ENCODE peak calls at places on chromosomes 4 and X, in seven cellular contexts. E is stomach, S is transverse colon, U is H1, B is tibial nerve, T is A549, W is K562. L is an unnamed sample.

GRCh38 chr4:5205981-5206380 is 154.7 kb downstream of the STK32B start:
- DNase-seq in T (no peak), S (no peak), E (no peak), W (no peak), B (no peak), U (no peak), L (no peak)

GRCh38 chrX:19775830-19776498 is 111.4 kb downstream of the SH3KBP1 start:
- DNase-seq in B (no peak), E (no peak), S (no peak), W (no peak), T (no peak), U (no peak), L (no peak)

GRCh38 chr4:7014815-7015214 is 28.4 kb upstream of the TADA2B start:
- DNase-seq in B (no peak), T (no peak), W (no peak), E (no peak), U (no peak), S (no peak), L (no peak)

GRCh38 chrX:72265263-72265662 is 11.8 kb downstream of the RPS4X start:
- DNase-seq in S (no peak), B (no peak), E (no peak), W (no peak), U (no peak), T (no peak), L (peak; percentile 2)

GRCh38 chr4:84814100-84814750 is 152.3 kb downstream of the WDFY3 start:
- DNase-seq in S (no peak), T (peak; percentile 66), U (no peak), E (peak; percentile 27), B (no peak), W (peak; percentile 56), L (peak; percentile 47)

GRCh38 chrX:74187211-74187610 is 116.8 kb upstream of the ZCCHC13 start:
- DNase-seq in E (no peak), S (no peak), W (no peak), U (no peak), T (no peak), B (no peak), L (no peak)

GRCh38 chrX:135185795-135186443 is 14.7 kb upstream of the CT55 start:
- DNase-seq in T (peak; percentile 58), U (no peak), W (peak; percentile 65), E (no peak), S (no peak), B (no peak), L (no peak)

GRCh38 chrX:132375941-132376340 is 112.9 kb downstream of the MBNL3 start:
- DNase-seq in S (no peak), T (peak; percentile 1), B (no peak), U (no peak), W (peak; percentile 1), E (no peak), L (no peak)

GRCh38 chr4:20318899-20319291 is 67.2 kb downstream of the SLIT2 start:
- DNase-seq in U (no peak), S (no peak), T (no peak), E (no peak), W (no peak), B (no peak), L (no peak)

GRCh38 chr4:68735106-68735505 is 64.7 kb upstream of the UGT2B15 start:
- DNase-seq in T (no peak), W (no peak), B (no peak), S (no peak), U (no peak), E (no peak), L (no peak)

GRCh38 chr4:145870155-145871020 is 68.2 kb downstream of the ZNF827 start:
- DNase-seq in E (no peak), B (no peak), W (no peak), S (no peak), T (no peak), U (no peak), L (no peak)

GRCh38 chrX:17521871-17522693 is 147.1 kb downstream of the NHS start:
- DNase-seq in T (peak; percentile 67), S (peak; percentile 28), B (no peak), W (peak; percentile 1), U (no peak), E (no peak), L (no peak)

GRCh38 chr4:47891928-47892327 is 22.5 kb downstream of the NFXL1 start:
- DNase-seq in S (no peak), E (no peak), B (no peak), W (no peak), U (no peak), T (no peak), L (no peak)

GRCh38 chrX:16711219-16712115 is 1.0 kb downstream of the CTPS2 start:
- DNase-seq in B (no peak), T (no peak), W (peak; percentile 30), U (peak; percentile 44), S (no peak), E (no peak), L (no peak)

DNA sequence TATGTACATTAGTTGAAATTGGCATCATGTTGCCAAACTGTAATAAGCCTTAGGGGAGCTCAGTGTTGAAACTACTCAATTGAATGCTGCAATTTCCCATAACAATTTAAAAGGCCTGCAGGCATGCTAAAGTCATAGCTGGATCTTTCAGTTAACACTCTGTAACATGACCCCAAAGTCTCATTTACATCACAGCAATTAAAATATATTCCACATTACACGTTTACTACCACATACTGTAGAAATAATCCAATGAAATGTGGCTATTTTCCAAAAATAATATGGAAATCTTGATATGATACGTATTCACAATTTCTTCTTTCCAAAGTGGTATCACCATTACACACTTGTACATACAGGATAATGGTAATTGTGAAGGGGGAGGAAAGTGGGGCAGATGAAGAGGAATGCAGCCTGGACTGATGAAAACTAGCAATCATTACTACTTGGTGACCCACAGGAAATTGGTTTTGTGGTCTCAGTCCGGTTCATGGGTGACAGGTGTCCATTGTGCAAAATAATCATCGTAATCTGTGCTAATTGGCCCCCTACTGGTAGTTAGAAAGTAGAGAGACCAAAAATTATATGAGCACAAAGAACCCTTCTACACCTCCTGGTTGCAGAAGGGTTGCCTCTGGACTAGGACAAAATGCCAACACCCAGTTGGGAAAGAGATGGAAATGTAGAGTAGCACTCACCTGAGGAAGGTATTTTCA is 63.7 kb downstream of the TENM3 start:
- DNase-seq in T (no peak), S (no peak), B (no peak), W (no peak), E (no peak), U (no peak), L (no peak)
- TF ChIP-seq POLR2A in T (no peak), S (no peak), B (no peak), W (no peak), E (no peak), U (no peak), L (no peak)

DNA sequence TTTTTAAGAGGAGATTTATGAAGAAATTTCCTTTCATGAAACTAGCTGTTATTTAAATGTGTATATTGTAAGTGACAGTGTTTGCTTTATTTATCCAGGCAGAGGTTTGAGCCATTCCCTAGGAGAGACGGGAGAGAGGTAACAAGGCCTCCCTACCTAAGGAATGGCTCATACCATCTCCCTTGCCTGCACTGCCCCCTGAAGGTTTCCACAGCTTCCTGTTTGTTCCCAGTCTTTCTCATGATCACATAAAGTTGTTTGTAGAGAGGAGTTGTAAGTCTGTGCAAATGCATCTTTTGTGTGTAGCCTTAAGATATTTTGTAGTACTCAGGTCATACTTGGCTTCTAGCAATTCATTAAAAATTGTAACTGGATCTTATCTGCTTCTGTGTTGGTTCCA is 1504.5 kb upstream of the PCDH10 start:
- DNase-seq in E (no peak), B (no peak), S (no peak), T (peak; percentile 42), U (peak; percentile 49), W (peak; percentile 0), L (no peak)
- TF ChIP-seq CTCF in E (no peak), B (no peak), S (no peak), T (no peak), U (peak; percentile 86), W (no peak), L (no peak)

DNA sequence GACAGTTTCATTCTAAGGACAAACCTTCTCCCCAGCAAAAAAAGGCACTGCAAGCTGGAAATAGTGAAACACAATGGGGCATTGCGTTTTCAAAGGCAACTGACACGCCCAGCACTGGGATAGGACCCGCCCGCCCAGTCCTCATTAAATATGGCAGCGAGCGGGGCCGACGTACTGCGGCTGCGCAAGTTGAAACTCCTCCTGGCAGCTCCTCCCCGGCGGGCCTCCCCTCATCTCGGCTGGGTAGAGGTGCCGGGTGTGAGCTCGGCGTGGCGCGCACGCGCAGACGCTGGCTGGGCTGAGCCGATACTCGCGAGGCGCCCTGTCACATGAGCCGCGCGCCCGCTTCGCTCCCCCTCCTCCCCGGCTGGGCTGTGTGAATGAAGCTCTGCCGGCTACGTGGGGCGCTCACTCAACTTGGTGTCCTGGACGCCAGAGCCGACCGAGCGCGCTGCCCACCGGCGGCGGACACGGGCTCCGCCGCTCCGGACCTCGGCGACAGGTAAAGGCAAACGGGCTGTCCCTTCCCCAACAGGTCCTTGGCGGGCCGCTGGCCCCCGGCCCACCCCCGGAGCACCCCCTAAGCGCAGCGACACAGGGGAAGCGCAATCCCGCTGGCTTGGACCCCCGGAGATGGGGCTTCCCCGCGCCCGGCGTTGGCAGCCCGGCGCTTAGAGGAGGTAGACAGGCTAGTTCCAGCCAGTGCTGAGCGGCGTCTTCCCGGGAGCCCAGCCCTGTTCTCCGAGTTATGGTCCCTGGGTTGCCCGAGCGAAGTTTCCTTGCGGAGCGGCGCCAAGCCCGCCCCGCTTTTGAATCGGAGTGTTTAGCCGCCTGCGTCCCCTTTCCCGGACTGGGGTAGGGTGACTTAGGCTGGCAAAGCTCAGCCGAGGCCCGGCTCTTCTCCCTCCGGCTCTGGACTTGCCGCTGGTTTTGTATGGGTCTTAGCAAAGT is at the start of gene CLCN5:
- DNase-seq in S (peak; percentile 96), B (peak; percentile 91), T (peak; percentile 94), W (peak; percentile 91), E (peak; percentile 97), U (peak; percentile 85), L (peak; percentile 99)
- TF ChIP-seq POLR2A in S (peak; percentile 52), B (peak; percentile 50), T (peak; percentile 55), W (peak; percentile 38), E (no peak), U (no peak), L (no peak)

GRCh38 chr4:40721730-40722171 is 28.0 kb upstream of the NSUN7 start:
- DNase-seq in E (no peak), U (no peak), S (no peak), T (peak; percentile 51), W (no peak), B (no peak), L (no peak)
- TF ChIP-seq CTCF in E (no peak), U (no peak), S (no peak), T (no peak), W (no peak), B (no peak), L (no peak)

GRCh38 chrX:129523076-129524055 is at the start of gene SMARCA1:
- DNase-seq in W (no peak), U (peak; percentile 58), E (peak; percentile 39), S (peak; percentile 17), T (peak; percentile 79), B (peak; percentile 11), L (peak; percentile 14)
- TF ChIP-seq POLR2A in W (no peak), U (peak; percentile 65), E (no peak), S (no peak), T (peak; percentile 61), B (no peak), L (no peak)

GRCh38 chr4:151649461-151649860 is 111.3 kb downstream of the GATB start:
- DNase-seq in T (no peak), B (no peak), W (peak; percentile 59), S (no peak), U (no peak), E (no peak), L (no peak)
- TF ChIP-seq CTCF in T (no peak), B (no peak), W (peak; percentile 65), S (no peak), U (peak; percentile 3), E (no peak), L (no peak)